ENCODE peak calls at places on chromosomes 13 and 19, in seven cellular contexts. G, D, L, J, M, Q and U are unnamed samples.

GRCh38 chr19:10815969-10816635 is 19.9 kb downstream of the TMED1 start:
- DNase-seq in G (no peak), D (no peak), L (no peak), J (no peak), M (no peak), Q (no peak), U (no peak)

GRCh38 chr19:34350161-34350561 is 14.8 kb upstream of the GPI start:
- DNase-seq in G (no peak), D (no peak), L (no peak), J (no peak), M (no peak), Q (no peak), U (no peak)

GRCh38 chr13:73421310-73421912 is 362.6 kb downstream of the KLF5 start:
- DNase-seq in G (no peak), D (no peak), L (no peak), J (no peak), M (peak; percentile 71), Q (peak; percentile 66), U (no peak)

GRCh38 chr19:29563688-29564087 is 37.9 kb downstream of the VSTM2B start:
- DNase-seq in G (no peak), D (no peak), L (no peak), J (no peak), M (peak; percentile 5), Q (no peak), U (no peak)

GRCh38 chr13:105735269-105735668 is 800.2 kb downstream of the EFNB2 start:
- DNase-seq in G (no peak), D (no peak), L (no peak), J (no peak), M (no peak), Q (no peak), U (no peak)

GRCh38 chr13:75771818-75772217 is 135.7 kb downstream of the LMO7 start:
- DNase-seq in G (no peak), D (no peak), L (no peak), J (no peak), M (no peak), Q (no peak), U (no peak)

GRCh38 chr19:48853483-48853882 is 14.9 kb downstream of the PLEKHA4 start:
- DNase-seq in G (no peak), D (no peak), L (no peak), J (no peak), M (no peak), Q (no peak), U (no peak)

GRCh38 chr19:18208098-18208951 is 4.5 kb upstream of the RAB3A start:
- DNase-seq in G (no peak), D (no peak), L (no peak), J (no peak), M (peak; percentile 20), Q (no peak), U (peak; percentile 92)

DNA sequence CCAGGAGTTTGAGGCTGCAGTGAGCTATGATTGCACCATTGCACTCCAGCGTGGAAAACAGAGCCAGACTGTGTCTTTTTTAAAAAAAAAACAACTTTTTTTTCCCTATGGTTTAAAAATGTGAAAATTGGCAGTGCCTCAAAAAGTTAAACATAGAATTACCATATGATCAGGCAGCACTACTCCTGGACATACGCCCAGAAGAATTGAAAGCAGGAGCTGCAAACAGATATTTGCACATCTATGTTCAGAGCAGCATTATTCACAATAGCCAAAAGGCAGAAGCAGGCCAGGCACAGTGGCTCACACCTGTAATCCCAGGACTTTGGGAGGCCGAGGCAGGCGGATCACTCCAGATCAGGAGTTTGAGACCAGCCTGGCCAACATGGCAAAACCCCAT is 3.8 kb upstream of the RETN start:
- DNase-seq in G (no peak), D (no peak), L (no peak), J (no peak), M (no peak), Q (no peak), U (no peak)
- TF ChIP-seq POLR2A in G (no peak), D (no peak), L (no peak), J (no peak), M (no peak), Q (no peak), U (no peak)

DNA sequence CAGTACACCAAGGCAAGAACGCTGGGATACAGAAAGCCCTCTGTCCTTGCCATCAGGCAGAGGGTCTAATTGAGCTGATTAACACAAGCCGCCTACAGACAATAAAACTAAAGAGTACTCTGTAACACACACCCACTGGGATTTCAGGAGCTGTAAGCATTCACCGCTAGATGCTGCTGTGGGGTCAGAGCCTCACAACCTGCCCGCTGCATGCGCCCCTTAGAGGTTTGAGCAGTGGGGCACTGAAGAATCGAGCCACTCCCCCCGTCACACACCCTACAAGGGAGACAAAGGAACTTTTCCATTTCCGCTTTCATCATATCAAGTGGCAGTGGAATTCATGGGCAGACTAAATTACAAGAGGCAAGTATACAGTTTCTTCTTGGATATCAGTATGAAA is 1080.6 kb downstream of the PCDH17 start:
- DNase-seq in G (no peak), D (peak; percentile 68), L (no peak), J (no peak), M (no peak), Q (no peak), U (no peak)
- TF ChIP-seq POLR2A in G (no peak), D (no peak), L (no peak), J (no peak), M (no peak), Q (no peak), U (no peak)

GRCh38 chr19:54094601-54095000 is 6.0 kb downstream of the OSCAR start:
- DNase-seq in G (no peak), D (no peak), L (no peak), J (no peak), M (no peak), Q (no peak), U (no peak)
- TF ChIP-seq POLR2A in G (no peak), D (no peak), L (no peak), J (no peak), M (no peak), Q (no peak), U (no peak)

GRCh38 chr13:67097856-67098255 is 132.3 kb downstream of the PCDH9 start:
- DNase-seq in G (no peak), D (no peak), L (no peak), J (no peak), M (no peak), Q (no peak), U (no peak)
- TF ChIP-seq POLR2A in G (no peak), D (no peak), L (no peak), J (no peak), M (no peak), Q (no peak), U (no peak)

GRCh38 chr13:77177646-77178045 is 149.2 kb downstream of the MYCBP2 start:
- DNase-seq in G (no peak), D (no peak), L (no peak), J (no peak), M (no peak), Q (no peak), U (no peak)

GRCh38 chr13:77171451-77171850 is 144.5 kb upstream of the FBXL3 start:
- DNase-seq in G (no peak), D (no peak), L (no peak), J (no peak), M (no peak), Q (no peak), U (no peak)

GRCh38 chr13:77180011-77180410 is 146.9 kb downstream of the MYCBP2 start:
- DNase-seq in G (no peak), D (no peak), L (no peak), J (no peak), M (no peak), Q (no peak), U (no peak)

GRCh38 chr13:77172650-77173049 is 145.7 kb upstream of the FBXL3 start:
- DNase-seq in G (no peak), D (no peak), L (no peak), J (no peak), M (no peak), Q (no peak), U (no peak)

GRCh38 chr13:77176350-77176749 is 149.4 kb upstream of the FBXL3 start:
- DNase-seq in G (no peak), D (no peak), L (no peak), J (no peak), M (no peak), Q (no peak), U (no peak)
- TF ChIP-seq POLR2A in G (no peak), D (no peak), L (no peak), J (no peak), M (no peak), Q (no peak), U (no peak)

GRCh38 chr19:1007852-1008251 is 7.6 kb downstream of the GRIN3B start:
- DNase-seq in G (no peak), D (no peak), L (no peak), J (no peak), M (no peak), Q (no peak), U (no peak)

GRCh38 chr19:1008268-1009042 is 8.2 kb downstream of the GRIN3B start:
- DNase-seq in G (no peak), D (no peak), L (no peak), J (no peak), M (no peak), Q (no peak), U (no peak)

GRCh38 chr19:1006711-1007398 is 6.6 kb downstream of the GRIN3B start:
- DNase-seq in G (no peak), D (no peak), L (no peak), J (no peak), M (no peak), Q (no peak), U (peak; percentile 50)

GRCh38 chr19:1009043-1009975 is 9.1 kb downstream of the GRIN3B start:
- DNase-seq in G (no peak), D (no peak), L (no peak), J (no peak), M (no peak), Q (no peak), U (no peak)

DNA sequence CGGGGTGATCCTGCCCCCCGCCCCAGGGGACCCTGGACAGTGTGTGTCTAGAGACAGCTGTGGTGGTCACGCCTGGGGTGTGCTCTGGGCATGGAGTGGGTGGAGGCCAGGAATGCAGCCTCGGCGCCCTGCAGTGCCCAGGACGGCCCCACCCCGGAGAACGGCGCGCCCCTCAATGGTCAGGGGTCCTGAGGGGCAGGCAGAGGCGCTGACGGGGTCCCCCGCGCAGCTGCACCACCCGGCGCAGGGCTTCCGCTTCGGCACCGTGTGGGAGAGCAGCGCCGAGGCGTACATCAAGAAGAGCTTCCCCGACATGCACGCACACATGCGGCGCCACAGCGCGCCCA is 7.2 kb downstream of the GRIN3B start:
- DNase-seq in G (no peak), D (no peak), L (no peak), J (no peak), M (no peak), Q (no peak), U (peak; percentile 84)
- TF ChIP-seq POLR2A in G (no peak), D (no peak), L (no peak), J (no peak), M (no peak), Q (no peak), U (no peak)

GRCh38 chr19:2164020-2164988 is 571 bp downstream of the DOT1L start:
- DNase-seq in G (no peak), D (no peak), L (peak; percentile 47), J (no peak), M (no peak), Q (no peak), U (no peak)
- TF ChIP-seq POLR2A in G (no peak), D (no peak), L (no peak), J (no peak), M (no peak), Q (no peak), U (no peak)